ENCODE peak calls at places on chromosomes 11 and 22, in five cellular contexts. R is pancreas, L is Peyer's patch, U is RWPE1, Y is astrocyte. X is an unnamed sample.

GRCh38 chr11:109132539-109132938 is 289.5 kb upstream of the C11orf87 start:
- DNase-seq in U (no peak), R (no peak), L (no peak), Y (no peak), X (no peak)

GRCh38 chr22:50197856-50198623 is 2.8 kb upstream of the SELENOO start:
- DNase-seq in L (no peak), U (no peak), R (peak; percentile 85), Y (no peak), X (no peak)

GRCh38 chr11:32888805-32889204 is 3.8 kb upstream of the QSER1 start:
- DNase-seq in R (no peak), L (no peak), U (no peak), Y (peak; percentile 79), X (no peak)

GRCh38 chr11:128422576-128423370 is 164.6 kb downstream of the ETS1 start:
- DNase-seq in L (peak; percentile 69), Y (no peak), R (peak; percentile 53), U (no peak), X (no peak)

GRCh38 chr11:130407978-130408377 is 20.4 kb downstream of the ADAMTS8 start:
- DNase-seq in Y (peak; percentile 59), U (peak; percentile 91), L (no peak), R (no peak), X (peak; percentile 39)

GRCh38 chr11:3992964-3993363 is 101.6 kb upstream of the RRM1 start:
- DNase-seq in U (no peak), R (no peak), L (no peak), Y (no peak), X (no peak)

GRCh38 chr11:125320347-125321122 is 156.0 kb downstream of the PKNOX2 start:
- DNase-seq in L (no peak), Y (no peak), U (no peak), R (no peak), X (no peak)

GRCh38 chr11:95736268-95737208 is 53.0 kb downstream of the FAM76B start:
- DNase-seq in L (no peak), Y (no peak), R (no peak), U (no peak), X (no peak)

GRCh38 chr22:36327922-36328551 is 59.7 kb downstream of the MYH9 start:
- DNase-seq in L (no peak), Y (peak; percentile 67), U (no peak), R (peak; percentile 89), X (no peak)

GRCh38 chr11:124481365-124482323 is 36.1 kb upstream of the OR8B8 start:
- DNase-seq in R (no peak), L (no peak), Y (peak; percentile 57), U (peak; percentile 3), X (no peak)

GRCh38 chr11:47507016-47507631 is 45.8 kb downstream of the CELF1 start:
- DNase-seq in Y (no peak), L (no peak), U (no peak), R (no peak), X (no peak)

GRCh38 chr11:44823920-44824704 is 97.3 kb downstream of the TSPAN18 start:
- DNase-seq in L (no peak), Y (no peak), U (no peak), R (no peak), X (no peak)

GRCh38 chr11:82899191-82899820 is 924 bp downstream of the PRCP start:
- DNase-seq in Y (no peak), L (peak; percentile 33), R (no peak), U (no peak), X (no peak)

GRCh38 chr11:19474954-19475811 is 234.4 kb upstream of the E2F8 start:
- DNase-seq in L (no peak), Y (no peak), R (no peak), U (no peak), X (no peak)

GRCh38 chr11:3860360-3860759 is 4.9 kb downstream of the STIM1 start:
- DNase-seq in R (no peak), U (no peak), Y (no peak), L (no peak), X (no peak)

GRCh38 chr11:87352759-87353707 is 315.3 kb downstream of the TMEM135 start:
- DNase-seq in L (peak; percentile 71), R (peak; percentile 94), Y (peak; percentile 67), U (peak; percentile 86), X (peak; percentile 83)

GRCh38 chr22:36544107-36544620 is 15.2 kb upstream of the EIF3D start:
- DNase-seq in U (no peak), Y (peak; percentile 59), L (no peak), R (no peak), X (no peak)

GRCh38 chr22:24952837-24953293 is 349 bp downstream of the KIAA1671 start:
- DNase-seq in U (peak; percentile 73), R (peak; percentile 87), L (no peak), Y (peak; percentile 31), X (peak; percentile 55)

GRCh38 chr11:45078236-45079074 is 68.0 kb upstream of the PRDM11 start:
- DNase-seq in U (no peak), Y (no peak), L (no peak), R (no peak), X (no peak)

GRCh38 chr11:128498846-128499245 is 88.5 kb downstream of the ETS1 start:
- DNase-seq in Y (peak; percentile 70), R (no peak), U (no peak), L (no peak), X (no peak)

GRCh38 chr11:69284081-69284511 is 9.9 kb upstream of the MYEOV start:
- DNase-seq in R (no peak), U (no peak), Y (peak; percentile 57), L (no peak), X (no peak)

GRCh38 chr11:25615076-25615475 is 716.9 kb upstream of the ANO3 start:
- DNase-seq in R (no peak), U (no peak), L (no peak), Y (no peak), X (no peak)

GRCh38 chr11:61892085-61892370 is 683 bp upstream of the FADS3 start:
- DNase-seq in Y (no peak), R (no peak), U (no peak), L (peak; percentile 78), X (no peak)

GRCh38 chr11:61889831-61890230 is 1.5 kb downstream of the FADS3 start:
- DNase-seq in R (peak; percentile 40), U (no peak), Y (no peak), L (no peak), X (no peak)

GRCh38 chr11:61891331-61892084 is at the start of gene FADS3:
- DNase-seq in Y (peak; percentile 48), R (peak; percentile 95), U (peak; percentile 75), L (peak; percentile 89), X (peak; percentile 84)

GRCh38 chr11:61888590-61888989 is 2.8 kb downstream of the FADS3 start:
- DNase-seq in U (no peak), Y (no peak), R (no peak), L (no peak), X (no peak)

GRCh38 chr11:61890536-61891330 is 612 bp downstream of the FADS3 start:
- DNase-seq in Y (peak; percentile 72), L (peak; percentile 33), R (peak; percentile 82), U (peak; percentile 49), X (peak; percentile 44)
- TF ChIP-seq CTCF in Y (no peak), L (no peak), R (no peak), U (no peak), X (no peak)

DNA sequence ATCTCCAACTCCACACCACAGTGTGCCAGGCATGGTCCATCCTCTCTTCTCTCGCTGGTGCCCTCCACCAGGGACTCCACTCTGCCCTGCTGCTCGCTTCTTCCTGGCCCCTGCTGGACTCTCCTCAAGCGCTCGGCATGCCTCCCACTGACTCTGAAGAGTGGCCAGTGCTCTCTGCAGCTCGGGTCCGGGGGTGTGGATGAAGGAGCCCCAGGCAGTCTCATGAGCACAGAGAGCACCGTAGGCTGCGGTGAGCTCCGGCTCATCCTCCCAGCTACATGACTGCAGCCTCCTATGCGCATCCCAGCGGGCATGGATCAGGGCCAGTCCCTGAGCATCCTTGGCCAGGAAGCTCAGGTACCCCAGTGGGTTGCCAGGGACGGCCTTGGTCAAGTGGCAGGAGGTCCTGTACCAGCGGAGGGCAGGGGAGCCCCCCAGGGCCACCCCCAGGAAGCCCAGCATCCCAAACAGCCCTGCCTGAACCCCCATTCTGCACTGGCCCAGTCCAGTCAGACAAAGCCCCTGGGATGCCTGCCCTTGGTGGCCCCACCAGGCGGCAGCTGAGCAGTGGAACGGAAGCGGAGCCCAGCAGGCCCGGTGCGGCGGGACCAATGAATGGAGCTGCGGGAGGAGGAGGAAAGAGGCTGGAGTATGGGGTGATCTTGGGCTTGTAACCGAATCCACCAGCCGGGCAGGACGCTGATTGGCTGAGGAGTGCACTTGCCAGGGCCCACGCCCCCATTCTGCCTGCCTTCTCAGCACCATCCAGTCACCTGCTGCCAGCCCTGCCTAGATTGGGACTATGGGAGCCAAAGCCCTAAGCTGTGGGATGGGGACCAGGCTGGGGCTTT is at the start of gene PLA2G3:
- DNase-seq in R (no peak), U (no peak), Y (peak; percentile 58), L (no peak), X (peak; percentile 90)
- TF ChIP-seq CTCF in R (no peak), U (no peak), Y (no peak), L (no peak), X (no peak)

GRCh38 chr22:42074846-42075245 is 798 bp downstream of the PHETA2 start:
- DNase-seq in Y (no peak), R (no peak), L (no peak), U (no peak), X (no peak)

GRCh38 chr22:42074153-42074750 is at the start of gene PHETA2:
- DNase-seq in U (no peak), R (peak; percentile 87), Y (no peak), L (peak; percentile 58), X (no peak)

GRCh38 chr22:42070517-42071422 is at the start of gene NAGA:
- DNase-seq in R (peak; percentile 99), U (peak; percentile 85), L (peak; percentile 96), Y (peak; percentile 95), X (peak; percentile 97)

GRCh38 chr22:42073568-42074152 is 388 bp upstream of the PHETA2 start:
- DNase-seq in R (peak; percentile 65), U (no peak), Y (no peak), L (no peak), X (no peak)

GRCh38 chr22:42072606-42073330 is 1.3 kb upstream of the PHETA2 start:
- DNase-seq in Y (no peak), L (no peak), U (no peak), R (no peak), X (no peak)
- TF ChIP-seq CTCF in Y (no peak), L (no peak), U (no peak), R (no peak), X (no peak)

DNA sequence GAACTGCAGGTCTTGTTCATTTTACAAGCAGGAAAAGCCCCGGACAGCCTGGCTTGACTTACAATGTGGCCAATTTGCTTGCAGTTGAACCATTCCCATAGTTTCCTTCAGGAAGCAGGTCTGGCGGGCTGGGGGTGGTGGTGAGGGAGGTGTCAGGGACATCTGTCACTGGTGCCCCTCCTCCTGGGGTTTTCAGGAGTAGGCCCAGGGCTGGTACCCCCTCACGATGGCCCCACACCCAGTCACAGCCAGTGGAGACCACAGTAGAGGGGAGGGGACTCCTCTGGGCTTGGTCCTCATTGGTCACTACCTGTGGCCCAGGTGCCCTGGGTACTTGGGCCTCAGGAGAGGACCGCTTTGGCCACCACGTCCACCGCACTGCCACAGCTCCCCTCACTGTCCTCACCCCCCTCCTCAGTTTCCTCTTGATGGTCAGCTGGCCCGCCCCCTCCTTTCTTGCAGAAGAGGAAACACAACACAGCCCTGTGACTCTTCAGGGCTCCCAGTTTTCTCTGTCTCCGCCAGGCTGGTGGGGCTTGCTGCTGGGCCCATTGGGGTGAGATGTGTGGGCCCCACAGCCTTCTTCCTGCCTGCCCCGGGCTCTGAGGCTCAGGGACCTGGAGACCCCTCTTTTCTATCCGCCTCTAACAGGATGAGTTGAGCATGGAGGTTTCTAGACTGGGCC is 39.8 kb upstream of the SHISAL1 start:
- DNase-seq in Y (no peak), L (no peak), R (peak; percentile 26), U (no peak), X (no peak)
- TF ChIP-seq CTCF in Y (no peak), L (no peak), R (no peak), U (no peak), X (no peak)

X was measured in lung.